ENCODE peak calls at places on chromosomes 5 and 9, in seven cellular contexts. S is GM20000; C is stimulated activated CD4-positive, alpha-beta T cell treated with anti-CD3 and anti-CD28 coated beads, Interleukin-4, amount 100 ng/mL, for 24 hours; J is astrocyte of the spinal cord; E is dorsolateral prefrontal cortex; M is GM23248; Y is memory B cell. F is an unnamed sample.

GRCh38 chr5:173771058-173771742 is 116.9 kb upstream of the CPEB4 start:
- DNase-seq in Y (no peak), C (no peak), J (no peak), S (no peak), M (no peak), E (no peak), F (no peak)

GRCh38 chr5:139670369-139671095 is 22.4 kb downstream of the CXXC5 start:
- DNase-seq in E (no peak), J (no peak), Y (peak; percentile 64), S (peak; percentile 82), C (no peak), M (no peak), F (peak; percentile 62)

GRCh38 chr5:171221931-171222330 is 87.1 kb upstream of the TLX3 start:
- DNase-seq in M (no peak), C (no peak), E (no peak), Y (no peak), S (no peak), J (no peak), F (no peak)

GRCh38 chr9:103757062-103757461 is 337.0 kb upstream of the SMC2 start:
- DNase-seq in Y (no peak), M (no peak), S (no peak), C (no peak), E (no peak), J (no peak), F (no peak)

GRCh38 chr5:9519537-9519936 is 26.3 kb downstream of the SEMA5A start:
- DNase-seq in C (no peak), S (peak; percentile 25), Y (no peak), M (peak; percentile 72), E (no peak), J (peak; percentile 77), F (no peak)

GRCh38 chr5:130836729-130837660 is 328.1 kb downstream of the HINT1 start:
- DNase-seq in Y (no peak), M (no peak), S (peak; percentile 19), J (peak; percentile 35), C (no peak), E (no peak), F (no peak)

GRCh38 chr9:114289106-114289505 is 33.8 kb upstream of the ORM1 start:
- DNase-seq in S (no peak), E (no peak), M (no peak), Y (no peak), J (no peak), C (no peak), F (no peak)

GRCh38 chr5:3394046-3394597 is 201.5 kb upstream of the IRX1 start:
- DNase-seq in J (no peak), S (no peak), E (no peak), C (no peak), Y (no peak), M (no peak), F (no peak)

GRCh38 chr9:131650254-131650653 is 89.6 kb downstream of the RAPGEF1 start:
- DNase-seq in C (no peak), E (no peak), Y (no peak), M (peak; percentile 99), J (peak; percentile 40), S (no peak), F (no peak)

GRCh38 chr9:89477395-89477794 is 20.5 kb downstream of the SEMA4D start:
- DNase-seq in M (no peak), S (no peak), E (no peak), J (no peak), C (peak; percentile 76), Y (no peak), F (no peak)

GRCh38 chr5:4994994-4995393 is 145.1 kb upstream of the ADAMTS16 start:
- DNase-seq in S (no peak), Y (no peak), E (no peak), J (peak; percentile 83), M (peak; percentile 91), C (no peak), F (no peak)

GRCh38 chr9:136576269-136576626 is 30.4 kb upstream of the NOTCH1 start:
- DNase-seq in E (no peak), J (peak; percentile 40), S (no peak), M (peak; percentile 59), C (no peak), Y (no peak), F (no peak)

GRCh38 chr9:21626493-21626892 is 144.4 kb upstream of the IFNE start:
- DNase-seq in Y (no peak), J (no peak), E (no peak), S (no peak), C (no peak), M (no peak), F (no peak)

GRCh38 chr9:71929791-71930440 is 18.5 kb downstream of the C9orf85 start:
- DNase-seq in E (no peak), M (peak; percentile 63), S (no peak), Y (no peak), J (peak; percentile 26), C (no peak), F (no peak)

GRCh38 chr9:15304620-15305019 is 2.4 kb downstream of the TTC39B start:
- DNase-seq in S (no peak), E (no peak), C (no peak), J (no peak), M (no peak), Y (no peak), F (no peak)

F was measured in GM12891.